ENCODE peak calls at places on chromosomes 1 and 21, in four cellular contexts. F is amygdala; I is CD8-positive, alpha-beta T cell; W is WTC11. D is an unnamed sample.

GRCh38 chr1:168752171-168752570 is 23.2 kb upstream of the DPT start:
- DNase-seq in F (no peak), I (no peak), W (no peak), D (no peak)

GRCh38 chr21:42525228-42525604 is 11.6 kb downstream of the SLC37A1 start:
- DNase-seq in F (no peak), I (no peak), W (no peak), D (no peak)

GRCh38 chr1:87508247-87508646 is 179.6 kb downstream of the LMO4 start:
- DNase-seq in F (no peak), I (no peak), W (no peak), D (no peak)

GRCh38 chr1:234602334-234603220 is 7.4 kb downstream of the IRF2BP2 start:
- DNase-seq in F (no peak), I (no peak), W (no peak), D (no peak)

GRCh38 chr1:109151146-109151545 is 37.2 kb downstream of the ELAPOR1 start:
- DNase-seq in F (peak), I (no peak), W (peak), D (no peak)

GRCh38 chr1:23422313-23422877 is 2.2 kb downstream of the TCEA3 start:
- DNase-seq in F (no peak), I (peak), W (no peak), D (peak)

GRCh38 chr1:225746361-225747179 is 31.1 kb upstream of the SRP9 start:
- DNase-seq in F (peak), I (no peak), W (peak), D (no peak)

GRCh38 chr1:22524481-22524880 is 38.8 kb upstream of the EPHA8 start:
- DNase-seq in F (no peak), I (no peak), W (no peak), D (no peak)

GRCh38 chr1:15451014-15451722 is 5.4 kb upstream of the CELA2A start:
- DNase-seq in F (no peak), I (no peak), W (no peak), D (no peak)

GRCh38 chr1:52386458-52386857 is 17.8 kb downstream of the ORC1 start:
- DNase-seq in F (no peak), I (no peak), W (no peak), D (no peak)

GRCh38 chr1:227939791-227940771 is 7.7 kb downstream of the WNT9A start:
- DNase-seq in F (no peak), I (no peak), W (no peak), D (no peak)

GRCh38 chr1:42937141-42937696 is 21.4 kb downstream of the SLC2A1 start:
- DNase-seq in F (no peak), I (no peak), W (no peak), D (no peak)

GRCh38 chr1:185681034-185681633 is 53.1 kb upstream of the HMCN1 start:
- DNase-seq in F (no peak), I (peak), W (no peak), D (peak)

GRCh38 chr1:42260376-42261078 is 74.5 kb downstream of the FOXJ3 start:
- DNase-seq in F (no peak), I (no peak), W (no peak), D (no peak)

GRCh38 chr1:116881879-116882520 is 27.7 kb upstream of the PTGFRN start:
- DNase-seq in F (peak), I (no peak), W (peak), D (no peak)

GRCh38 chr1:200428482-200429205 is 18.8 kb upstream of the ZNF281 start:
- DNase-seq in F (no peak), I (no peak), W (no peak), D (no peak)

GRCh38 chr1:42669936-42670335 is 11.7 kb downstream of the PPIH start:
- DNase-seq in F (no peak), I (no peak), W (no peak), D (no peak)

GRCh38 chr21:34524671-34525601 is 12.9 kb upstream of the KCNE1 start:
- DNase-seq in F (no peak), I (no peak), W (peak), D (no peak)

GRCh38 chr1:81703352-81703735 is 97.4 kb upstream of the ADGRL2 start:
- DNase-seq in F (no peak), I (no peak), W (no peak), D (no peak)

GRCh38 chr21:43341349-43342163 is 85.4 kb downstream of the SIK1 start:
- DNase-seq in F (no peak), I (no peak), W (no peak), D (no peak)

GRCh38 chr1:176626572-176627061 is 163.6 kb downstream of the PAPPA2 start:
- DNase-seq in F (no peak), I (no peak), W (no peak), D (no peak)

GRCh38 chr21:34857874-34858273 is 189.1 kb downstream of the CLIC6 start:
- DNase-seq in F (no peak), I (no peak), W (no peak), D (no peak)

GRCh38 chr21:28704746-28705145 is 287.9 kb downstream of the LTN1 start:
- DNase-seq in F (no peak), I (no peak), W (no peak), D (no peak)

GRCh38 chr1:34918609-34919561 is 10.6 kb downstream of the DLGAP3 start:
- DNase-seq in F (peak), I (no peak), W (peak), D (no peak)

GRCh38 chr1:38806090-38806489 is 53.5 kb downstream of the RRAGC start:
- DNase-seq in F (no peak), I (no peak), W (no peak), D (no peak)

GRCh38 chr1:103496014-103496635 is 29.4 kb upstream of the RNPC3 start:
- DNase-seq in F (no peak), I (no peak), W (no peak), D (no peak)

GRCh38 chr1:59146651-59147358 is 150.1 kb upstream of the FGGY start:
- DNase-seq in F (no peak), I (peak), W (peak), D (peak)

GRCh38 chr1:235873045-235873444 is 6.3 kb upstream of the LYST start:
- DNase-seq in F (no peak), I (no peak), W (no peak), D (peak)

GRCh38 chr1:202014915-202015676 is 4.7 kb downstream of the ELF3 start:
- DNase-seq in F (no peak), I (no peak), W (no peak), D (no peak)

GRCh38 chr1:232306269-232306911 is 323.5 kb downstream of the SIPA1L2 start:
- DNase-seq in F (no peak), I (no peak), W (peak), D (no peak)

GRCh38 chr1:221247050-221247449 is 367.8 kb downstream of the HLX start:
- DNase-seq in F (no peak), I (no peak), W (no peak), D (no peak)